ENCODE peak calls at places on chromosomes 1 and 21, in nine cellular contexts. B, I, F, W, R, K, G, U and S are unnamed samples.

GRCh38 chr1:230614121-230614520 is 28.2 kb upstream of the COG2 start:
- DNase-seq in B (no peak), I (no peak), F (no peak), W (no peak), R (no peak), K (no peak), G (no peak), U (no peak), S (no peak)

GRCh38 chr1:101907264-101907663 is 89.5 kb downstream of the OLFM3 start:
- DNase-seq in B (no peak), I (no peak), F (no peak), W (peak), R (no peak), K (no peak), G (no peak), U (no peak), S (no peak)

GRCh38 chr1:7454052-7454815 is 316.9 kb upstream of the VAMP3 start:
- DNase-seq in B (peak), I (no peak), F (no peak), W (no peak), R (no peak), K (no peak), G (peak), U (peak), S (no peak)

GRCh38 chr1:54488831-54489626 is 59.0 kb upstream of the ACOT11 start:
- DNase-seq in B (peak), I (peak), F (peak), W (peak), R (peak), K (peak), G (peak), U (peak), S (no peak)

GRCh38 chr1:74436078-74436477 is 76.3 kb downstream of the LRRC53 start:
- DNase-seq in B (no peak), I (no peak), F (no peak), W (no peak), R (no peak), K (no peak), G (no peak), U (no peak), S (no peak)

GRCh38 chr1:53180226-53180625 is 16.4 kb upstream of the CPT2 start:
- DNase-seq in B (no peak), I (no peak), F (no peak), W (no peak), R (peak), K (no peak), G (no peak), U (peak), S (no peak)

GRCh38 chr1:181151378-181152326 is 63.2 kb downstream of the IER5 start:
- DNase-seq in B (peak), I (no peak), F (no peak), W (no peak), R (no peak), K (no peak), G (no peak), U (peak), S (no peak)

GRCh38 chr1:207128336-207128921 is 24.4 kb downstream of the C4BPA start:
- DNase-seq in B (no peak), I (no peak), F (no peak), W (no peak), R (no peak), K (no peak), G (no peak), U (no peak), S (no peak)

GRCh38 chr1:98005326-98006010 is 84.6 kb upstream of the DPYD start:
- DNase-seq in B (peak), I (no peak), F (no peak), W (no peak), R (no peak), K (no peak), G (no peak), U (peak), S (no peak)

GRCh38 chr1:175191654-175192053 is 922 bp downstream of the KIAA0040 start:
- DNase-seq in B (peak), I (peak), F (peak), W (no peak), R (no peak), K (no peak), G (peak), U (peak), S (no peak)

GRCh38 chr1:183881387-183882084 is 76.6 kb downstream of the RGL1 start:
- DNase-seq in B (peak), I (no peak), F (no peak), W (peak), R (peak), K (no peak), G (peak), U (peak), S (peak)

GRCh38 chr1:72435025-72435424 is 152.7 kb upstream of the NEGR1 start:
- DNase-seq in B (peak), I (no peak), F (no peak), W (no peak), R (peak), K (no peak), G (no peak), U (peak), S (no peak)

GRCh38 chr1:186605762-186606350 is 74.4 kb downstream of the PTGS2 start:
- DNase-seq in B (peak), I (no peak), F (peak), W (peak), R (peak), K (peak), G (peak), U (peak), S (no peak)

GRCh38 chr1:86551305-86551704 is 4.4 kb downstream of the CLCA4 start:
- DNase-seq in B (no peak), I (no peak), F (no peak), W (no peak), R (no peak), K (no peak), G (no peak), U (no peak), S (no peak)

GRCh38 chr1:192580351-192580962 is 4.9 kb downstream of the RGS1 start:
- DNase-seq in B (peak), I (no peak), F (no peak), W (peak), R (no peak), K (no peak), G (no peak), U (peak), S (no peak)

GRCh38 chr1:21265644-21266043 is 24.6 kb downstream of the ECE1 start:
- DNase-seq in B (no peak), I (no peak), F (no peak), W (no peak), R (no peak), K (no peak), G (no peak), U (no peak), S (no peak)

GRCh38 chr1:51729156-51729823 is 112.4 kb downstream of the OSBPL9 start:
- DNase-seq in B (peak), I (peak), F (peak), W (peak), R (peak), K (peak), G (peak), U (peak), S (peak)

GRCh38 chr1:56773341-56774066 is 45.7 kb downstream of the FYB2 start:
- DNase-seq in B (peak), I (no peak), F (no peak), W (no peak), R (no peak), K (no peak), G (no peak), U (peak), S (no peak)

GRCh38 chr1:219460561-219461511 is 152.1 kb downstream of the ZC3H11B start:
- DNase-seq in B (peak), I (peak), F (peak), W (no peak), R (peak), K (no peak), G (no peak), U (peak), S (no peak)

GRCh38 chr1:173360478-173361063 is 116.6 kb upstream of the PRDX6 start:
- DNase-seq in B (no peak), I (no peak), F (no peak), W (no peak), R (no peak), K (no peak), G (no peak), U (no peak), S (no peak)

GRCh38 chr1:117780981-117781475 is 148.4 kb downstream of the GDAP2 start:
- DNase-seq in B (no peak), I (no peak), F (no peak), W (no peak), R (no peak), K (no peak), G (no peak), U (peak), S (no peak)

GRCh38 chr1:99766378-99766800 is at the start of gene FRRS1:
- DNase-seq in B (peak), I (peak), F (peak), W (peak), R (peak), K (peak), G (peak), U (peak), S (peak)

GRCh38 chr1:228655796-228656394 is 79.4 kb upstream of the RHOU start:
- DNase-seq in B (no peak), I (no peak), F (no peak), W (no peak), R (no peak), K (no peak), G (no peak), U (no peak), S (no peak)

GRCh38 chr1:85494957-85495266 is 30.0 kb upstream of the DDAH1 start:
- DNase-seq in B (peak), I (no peak), F (no peak), W (no peak), R (no peak), K (no peak), G (no peak), U (peak), S (no peak)

GRCh38 chr1:17553970-17554369 is 14.5 kb downstream of the ARHGEF10L start:
- DNase-seq in B (peak), I (no peak), F (no peak), W (no peak), R (peak), K (no peak), G (no peak), U (peak), S (peak)

GRCh38 chr1:211813590-211813989 is 17.0 kb downstream of the LPGAT1 start:
- DNase-seq in B (peak), I (no peak), F (no peak), W (no peak), R (no peak), K (no peak), G (no peak), U (peak), S (peak)

GRCh38 chr1:181062800-181063428 is 25.6 kb upstream of the IER5 start:
- DNase-seq in B (peak), I (no peak), F (peak), W (no peak), R (peak), K (no peak), G (no peak), U (peak), S (no peak)

GRCh38 chr1:232578681-232579195 is 51.2 kb downstream of the SIPA1L2 start:
- DNase-seq in B (no peak), I (no peak), F (no peak), W (no peak), R (no peak), K (no peak), G (no peak), U (no peak), S (no peak)

GRCh38 chr1:57908471-57908870 is 484.6 kb upstream of the DAB1 start:
- DNase-seq in B (no peak), I (no peak), F (no peak), W (peak), R (no peak), K (no peak), G (no peak), U (no peak), S (no peak)

GRCh38 chr21:41899431-41900202 is 20.5 kb upstream of the PRDM15 start:
- DNase-seq in B (no peak), I (no peak), F (peak), W (no peak), R (no peak), K (peak), G (no peak), U (no peak), S (no peak)

GRCh38 chr21:37530901-37531351 is 164.4 kb downstream of the DYRK1A start:
- DNase-seq in B (no peak), I (no peak), F (no peak), W (no peak), R (no peak), K (no peak), G (no peak), U (no peak), S (no peak)

GRCh38 chr1:173473599-173474011 is 3.5 kb upstream of the PRDX6 start:
- DNase-seq in B (peak), I (no peak), F (no peak), W (no peak), R (no peak), K (no peak), G (no peak), U (peak), S (no peak)

GRCh38 chr1:220278991-220279390 is 6.7 kb upstream of the RAB3GAP2 start:
- DNase-seq in B (peak), I (no peak), F (no peak), W (no peak), R (no peak), K (no peak), G (no peak), U (peak), S (no peak)